ENCODE peak calls at places on chromosomes 4 and X, in seven cellular contexts. M is heart right ventricle, V is right atrium auricular region, P is fibroblast of lung, G is lower lobe of right lung, E is coronary artery, Q is endothelial cell of umbilical vein. A is an unnamed sample.
A peak's percentile ranks its signal among the peaks of the same experiment; 100 is the strongest.

GRCh38 chr4:128570380-128570779 is 239.1 kb upstream of the JADE1 start:
- DNase-seq in M (no peak), V (peak; percentile 82), P (peak; percentile 47), G (peak; percentile 58), E (no peak), Q (peak; percentile 41), A (peak; percentile 29)

GRCh38 chrX:39886282-39886681 is 211.5 kb downstream of the BCOR start:
- DNase-seq in M (no peak), V (no peak), P (no peak), G (peak; percentile 53), E (no peak), Q (no peak), A (no peak)

GRCh38 chrX:1336331-1337143 is at the start of gene IL3RA:
- DNase-seq in M (no peak), V (no peak), P (no peak), G (peak; percentile 66), E (no peak), Q (peak; percentile 63), A (peak; percentile 33)

GRCh38 chr4:103044183-103044582 is 24.7 kb upstream of the SLC9B1 start:
- DNase-seq in M (no peak), V (no peak), P (no peak), G (no peak), E (no peak), Q (no peak), A (no peak)

GRCh38 chr4:2254665-2255500 is 7.0 kb downstream of the MXD4 start:
- DNase-seq in M (no peak), V (peak; percentile 53), P (no peak), G (peak; percentile 32), E (no peak), Q (no peak), A (no peak)

GRCh38 chrX:117898206-117898605 is 218.4 kb downstream of the KLHL13 start:
- DNase-seq in M (no peak), V (no peak), P (no peak), G (no peak), E (no peak), Q (peak; percentile 1), A (no peak)

GRCh38 chr4:31655328-31655727 is 935.2 kb downstream of the PCDH7 start:
- DNase-seq in M (no peak), V (no peak), P (peak; percentile 32), G (no peak), E (no peak), Q (no peak), A (no peak)

GRCh38 chrX:77451041-77451440 is 3.9 kb downstream of the FGF16 start:
- DNase-seq in M (no peak), V (no peak), P (peak; percentile 48), G (no peak), E (no peak), Q (peak; percentile 39), A (peak; percentile 10)

GRCh38 chr4:42995343-42995944 is 102.9 kb downstream of the GRXCR1 start:
- DNase-seq in M (no peak), V (no peak), P (peak; percentile 35), G (no peak), E (no peak), Q (peak; percentile 2), A (peak; percentile 31)

GRCh38 chrX:3485727-3486126 is 139.3 kb upstream of the MXRA5 start:
- DNase-seq in M (no peak), V (no peak), P (no peak), G (no peak), E (no peak), Q (no peak), A (no peak)

GRCh38 chr4:40058121-40058520 is 1.5 kb downstream of the N4BP2 start:
- DNase-seq in M (no peak), V (no peak), P (no peak), G (no peak), E (no peak), Q (no peak), A (no peak)

DNA sequence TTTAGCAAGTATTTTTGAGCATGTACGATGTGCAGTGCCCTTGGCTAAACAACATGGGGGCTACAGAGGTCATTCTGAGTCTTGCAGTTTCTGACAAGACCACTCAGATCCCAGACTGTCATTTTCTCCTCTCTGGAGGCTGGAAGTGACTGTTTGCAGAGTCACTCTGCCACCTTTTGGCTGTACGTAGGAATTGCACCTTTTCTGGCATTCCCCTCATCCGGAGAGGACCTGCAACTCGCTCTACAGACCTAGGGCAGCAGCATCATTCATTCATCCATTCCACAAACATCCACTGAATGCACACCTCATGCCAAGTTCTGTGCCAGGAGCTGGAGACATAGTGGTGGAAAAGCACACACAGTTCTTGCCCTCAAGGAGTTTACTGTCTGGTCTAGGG is 160.4 kb upstream of the GPR101 start:
- DNase-seq in M (no peak), V (no peak), P (peak; percentile 27), G (no peak), E (no peak), Q (peak; percentile 5), A (peak; percentile 3)
- TF ChIP-seq CTCF in M (peak; percentile 43), V (no peak), P (peak; percentile 56), G (peak; percentile 39), E (no peak), Q (peak; percentile 25), A (peak; percentile 40)

DNA sequence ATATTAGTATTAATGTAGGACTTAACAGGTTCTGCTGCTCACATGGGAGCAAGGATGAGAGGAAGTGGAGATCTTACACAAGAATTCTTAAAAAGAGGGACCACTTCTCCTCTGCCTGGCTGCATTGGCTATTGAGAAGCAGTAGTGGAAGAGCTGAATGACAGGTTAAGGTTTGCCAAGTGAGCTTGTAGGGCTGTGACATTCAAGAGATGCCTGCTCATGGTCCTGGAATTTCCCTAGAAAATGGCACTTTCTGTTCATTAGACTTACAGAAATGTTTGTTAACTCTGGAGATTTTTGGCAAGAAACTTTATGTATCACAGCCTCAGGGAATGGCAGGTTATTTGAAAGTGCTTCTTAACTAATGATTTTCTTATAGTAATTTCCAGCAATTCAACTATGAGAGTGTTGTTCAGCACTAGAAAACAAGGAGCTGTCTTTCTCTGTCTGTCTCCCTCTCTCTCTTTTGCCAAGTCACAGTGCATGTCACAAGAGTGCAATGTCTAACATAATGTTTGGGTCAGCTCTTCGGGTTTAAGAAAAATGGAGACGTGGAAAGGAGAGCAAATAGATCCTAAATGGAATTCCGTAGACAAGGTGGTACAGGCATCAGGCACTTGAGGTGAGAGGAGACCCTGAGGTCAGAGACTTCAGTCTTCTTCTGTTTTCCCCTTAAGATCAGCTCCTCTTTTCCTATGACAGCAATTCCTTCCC is 8.3 kb upstream of the NAP1L5 start:
- DNase-seq in M (no peak), V (no peak), P (peak; percentile 23), G (no peak), E (no peak), Q (peak; percentile 35), A (peak; percentile 23)
- H3K4me3 ChIP-seq in M (no peak overlapping the region), V (no peak overlapping the region), P (no peak overlapping the region), G (no peak overlapping the region), E (no peak overlapping the region), Q (no peak overlapping the region), A (no peak overlapping the region)

GRCh38 chrX:41922694-41923171 is 621 bp downstream of the CASK start:
- DNase-seq in M (peak; percentile 33), V (no peak), P (peak; percentile 10), G (peak; percentile 47), E (peak; percentile 75), Q (peak; percentile 26), A (peak; percentile 13)

GRCh38 chrX:41923925-41924693 is 755 bp upstream of the CASK start:
- DNase-seq in M (no peak), V (no peak), P (peak; percentile 35), G (peak; percentile 41), E (no peak), Q (peak; percentile 46), A (peak; percentile 34)

GRCh38 chrX:41922125-41922521 is 1.2 kb downstream of the CASK start:
- DNase-seq in M (no peak), V (no peak), P (peak; percentile 14), G (no peak), E (no peak), Q (peak; percentile 33), A (peak; percentile 40)

GRCh38 chrX:41921492-41922124 is 1.7 kb downstream of the CASK start:
- DNase-seq in M (no peak), V (no peak), P (peak; percentile 75), G (no peak), E (no peak), Q (peak; percentile 28), A (peak; percentile 72)

GRCh38 chrX:41923257-41923924 is at the start of gene CASK:
- DNase-seq in M (peak; percentile 93), V (peak; percentile 85), P (peak; percentile 90), G (peak; percentile 94), E (peak; percentile 89), Q (peak; percentile 91), A (peak; percentile 91)
- TF ChIP-seq CTCF in M (no peak), V (no peak), P (no peak), G (no peak), E (no peak), Q (no peak), A (no peak)

GRCh38 chrX:33330798-33331197 is 119.4 kb upstream of the DMD start:
- DNase-seq in M (no peak), V (no peak), P (no peak), G (no peak), E (no peak), Q (no peak), A (no peak)

GRCh38 chrX:33339219-33339618 is 127.9 kb upstream of the DMD start:
- DNase-seq in M (no peak), V (no peak), P (peak; percentile 9), G (no peak), E (no peak), Q (no peak), A (no peak)

GRCh38 chrX:33336783-33337182 is 125.4 kb upstream of the DMD start:
- DNase-seq in M (no peak), V (no peak), P (peak; percentile 39), G (no peak), E (no peak), Q (peak; percentile 38), A (peak; percentile 11)
- H3K4me3 ChIP-seq in M (no peak overlapping the region), V (no peak overlapping the region), P (no peak overlapping the region), G (no peak overlapping the region), E (peak overlapping the region; percentile 5), Q (no peak overlapping the region), A (no peak overlapping the region)

GRCh38 chr4:74157116-74157742 is 689 bp upstream of the MTHFD2L start:
- DNase-seq in M (no peak), V (no peak), P (peak; percentile 54), G (no peak), E (no peak), Q (peak; percentile 85), A (peak; percentile 64)
- TF ChIP-seq CTCF in M (no peak), V (no peak), P (no peak), G (no peak), E (no peak), Q (no peak), A (no peak)

DNA sequence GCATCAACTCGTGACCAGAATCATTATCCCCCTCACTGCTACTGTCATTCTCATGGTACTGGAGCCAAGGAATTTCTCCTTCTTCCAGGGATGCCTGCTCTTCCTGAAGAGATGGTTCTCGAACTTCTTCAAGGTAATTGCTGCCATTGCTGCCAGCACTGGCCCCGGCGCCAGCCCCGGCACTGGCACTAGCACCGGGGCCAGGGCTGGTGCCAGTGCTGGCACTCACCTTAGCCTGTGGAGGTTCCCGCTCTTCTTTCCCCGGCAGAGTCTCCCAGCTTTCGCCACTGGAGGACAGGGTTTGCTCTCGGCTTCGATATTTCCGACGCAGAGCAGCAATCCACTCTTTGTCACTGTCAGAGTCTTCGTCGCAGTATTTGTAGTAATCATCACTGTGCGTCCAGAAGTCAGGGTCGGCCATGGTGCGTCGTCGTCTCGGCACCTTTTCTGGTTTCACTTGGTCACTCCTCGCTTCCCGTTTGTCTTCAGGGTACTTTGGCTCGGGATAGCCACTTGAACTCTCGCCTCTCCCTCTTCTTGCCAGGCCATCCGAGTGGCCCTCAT is 3.4 kb downstream of the PJA1 start:
- DNase-seq in M (no peak), V (no peak), P (no peak), G (no peak), E (no peak), Q (no peak), A (no peak)
- H3K4me3 ChIP-seq in M (no peak overlapping the region), V (no peak overlapping the region), P (no peak overlapping the region), G (no peak overlapping the region), E (no peak overlapping the region), Q (no peak overlapping the region), A (no peak overlapping the region)

GRCh38 chrX:139932901-139933796 is at the start of gene ATP11C:
- DNase-seq in M (peak; percentile 82), V (peak; percentile 82), P (peak; percentile 87), G (peak; percentile 82), E (peak; percentile 90), Q (peak; percentile 82), A (peak; percentile 87)
- TF ChIP-seq CTCF in M (no peak), V (no peak), P (no peak), G (no peak), E (no peak), Q (peak; percentile 11), A (no peak)

A was measured in fibroblast of villous mesenchyme.